ENCODE peak calls at places on chromosome 14, in six cellular contexts. N is GM06990, Y is lung, B is colonic mucosa, F is IMR-90, S is mesothelial cell of epicardium. G is an unnamed sample.

GRCh38 chr14:98945611-98946570 is 326.1 kb downstream of the BCL11B start:
- DNase-seq in Y (no peak), B (no peak), N (no peak), S (no peak), F (no peak), G (no peak)

GRCh38 chr14:85573406-85573805 is 43.5 kb downstream of the FLRT2 start:
- DNase-seq in S (no peak), F (no peak), B (no peak), Y (no peak), N (no peak), G (no peak)

GRCh38 chr14:88468396-88468795 is 82.9 kb downstream of the SPATA7 start:
- DNase-seq in B (no peak), N (no peak), S (no peak), Y (no peak), F (peak), G (no peak)

GRCh38 chr14:99318091-99318958 is 46.3 kb upstream of the BCL11B start:
- DNase-seq in Y (no peak), S (no peak), B (peak), N (no peak), F (no peak), G (peak)

GRCh38 chr14:45041641-45042040 is 42.3 kb upstream of the PRPF39 start:
- DNase-seq in N (no peak), S (no peak), B (no peak), Y (no peak), F (no peak), G (no peak)

GRCh38 chr14:61145903-61146411 is 135.2 kb downstream of the TMEM30B start:
- DNase-seq in S (no peak), F (peak), B (no peak), N (no peak), Y (peak), G (no peak)

GRCh38 chr14:63045612-63046320 is 508 bp upstream of the KCNH5 start:
- DNase-seq in N (no peak), F (peak), B (no peak), S (peak), Y (no peak), G (peak)

GRCh38 chr14:25756880-25757279 is 706.9 kb upstream of the STXBP6 start:
- DNase-seq in Y (no peak), F (no peak), S (no peak), B (no peak), N (no peak), G (no peak)

GRCh38 chr14:22124071-22124613 is 450.5 kb upstream of the OR4E1 start:
- DNase-seq in N (no peak), F (no peak), B (no peak), S (no peak), Y (no peak), G (no peak)

GRCh38 chr14:89918721-89919120 is 35.8 kb downstream of the EFCAB11 start:
- DNase-seq in B (no peak), S (no peak), N (no peak), Y (no peak), F (no peak), G (no peak)

GRCh38 chr14:93528884-93529558 is 98.3 kb downstream of the UNC79 start:
- DNase-seq in Y (no peak), N (no peak), F (no peak), S (no peak), B (no peak), G (no peak)

DNA sequence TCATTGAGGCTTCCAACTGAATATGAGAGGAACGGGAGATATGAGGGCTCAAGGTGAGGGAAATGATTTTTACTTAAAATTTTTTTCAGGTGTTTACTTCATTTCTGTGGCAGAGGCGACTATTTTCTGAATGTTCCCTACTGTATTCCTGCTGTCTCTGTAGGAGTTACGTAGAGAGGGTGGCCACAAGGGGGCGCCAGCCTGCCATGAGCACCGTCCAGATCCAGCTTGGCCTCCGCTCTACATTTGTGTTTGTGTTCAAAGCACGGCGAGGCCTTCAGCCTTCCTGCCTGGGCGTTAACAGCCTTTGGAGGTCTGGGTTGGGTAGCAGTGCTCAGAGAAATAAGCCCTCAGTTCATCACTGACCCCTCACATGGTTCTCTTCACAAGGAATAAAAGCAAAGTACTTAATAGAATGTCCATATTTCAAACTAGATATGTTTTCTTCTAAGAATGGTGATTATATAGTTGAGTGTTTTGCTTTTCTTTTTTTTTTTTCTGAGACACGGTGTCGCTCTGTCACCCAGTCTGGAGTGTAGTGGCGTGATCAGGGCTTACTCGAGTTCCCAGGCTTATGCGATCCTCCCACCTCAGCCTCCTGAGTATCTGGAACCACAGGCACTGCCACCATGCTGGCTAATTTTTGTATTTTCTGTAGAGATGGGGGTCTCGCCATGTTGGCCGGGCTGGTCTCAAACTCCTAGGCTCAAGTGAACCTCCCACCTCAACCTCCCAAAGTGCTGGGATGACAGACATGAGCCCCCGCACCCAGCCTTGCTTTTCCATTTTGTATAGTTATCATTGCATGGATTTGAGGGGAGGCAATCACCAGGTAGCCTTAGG is 22.3 kb downstream of the CKB start:
- DNase-seq in F (peak), S (peak), Y (peak), B (peak), N (no peak), G (peak)
- TF ChIP-seq CTCF in F (peak), S (peak), Y (peak), B (peak), N (peak), G (peak)

DNA sequence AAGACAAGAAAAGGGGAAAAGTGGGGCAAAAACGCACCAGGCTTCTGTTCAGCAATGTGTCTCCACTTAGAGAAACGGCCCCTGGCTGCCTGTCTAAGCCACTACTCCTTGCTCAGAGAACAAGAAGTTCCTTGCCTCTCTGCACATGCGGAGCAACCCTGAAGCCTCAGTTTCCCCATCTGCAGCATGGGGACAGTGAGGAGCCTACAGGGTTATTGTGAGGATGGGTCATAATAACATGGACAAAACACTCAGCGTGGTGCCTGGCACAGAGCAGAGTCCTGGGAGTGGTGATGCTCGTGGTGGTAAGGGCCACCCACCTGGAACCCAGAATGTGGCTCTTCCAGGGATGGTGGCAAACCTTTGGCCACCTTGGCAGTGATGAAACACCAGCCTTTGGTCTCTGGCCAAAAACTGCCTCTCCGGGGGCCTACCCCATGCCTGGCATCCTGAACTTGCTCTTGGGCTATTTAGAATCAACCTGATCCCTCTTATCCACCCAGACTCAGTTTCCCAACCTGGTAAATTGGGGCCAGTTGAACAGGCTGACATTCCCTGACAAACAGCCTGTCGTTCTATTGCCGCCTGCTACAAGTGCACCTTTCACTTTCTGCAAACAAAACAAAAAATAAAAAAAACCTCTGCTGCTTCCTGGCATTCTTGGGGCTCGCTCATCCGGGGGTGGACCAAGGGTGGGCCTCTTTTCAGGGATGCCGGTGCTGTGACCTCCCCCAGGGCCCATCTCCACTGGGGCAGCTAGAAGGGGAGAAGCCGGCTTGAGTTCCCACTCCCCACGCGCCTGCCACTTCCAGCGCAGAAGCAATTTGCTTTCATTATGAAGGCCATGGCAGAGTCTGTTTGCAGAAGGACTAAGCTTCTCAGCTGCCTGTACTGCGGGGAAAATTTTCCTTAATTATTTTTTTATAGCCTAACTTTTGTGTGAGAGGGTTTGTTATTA is 56.4 kb upstream of the DLK1 start:
- DNase-seq in F (no peak), Y (no peak), S (no peak), N (no peak), B (no peak), G (no peak)
- TF ChIP-seq CTCF in F (no peak), Y (no peak), S (no peak), N (no peak), B (no peak), G (no peak)

DNA sequence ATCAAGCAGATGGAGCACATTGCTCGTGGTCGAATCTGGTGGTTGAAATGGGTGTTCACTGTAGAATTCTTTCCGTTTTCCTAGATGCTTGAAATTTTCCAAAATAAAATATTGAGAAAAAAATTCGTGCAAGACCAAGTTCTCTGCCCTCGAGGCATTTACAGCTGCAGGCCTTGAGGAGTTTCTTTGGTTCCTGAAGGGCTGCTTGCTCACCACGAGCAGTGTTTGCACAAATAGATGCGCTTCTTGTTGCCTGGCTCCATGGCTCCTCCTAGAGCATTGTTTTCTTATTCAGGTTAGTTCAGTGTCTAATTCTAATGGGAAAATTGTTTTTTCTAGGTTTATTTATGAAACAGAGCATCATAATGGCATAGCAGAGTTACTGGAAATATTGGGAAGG is 74.5 kb upstream of the DYNC1H1 start:
- DNase-seq in N (no peak), S (no peak), Y (no peak), B (peak), F (no peak), G (no peak)
- TF ChIP-seq CTCF in N (no peak), S (no peak), Y (no peak), B (no peak), F (no peak), G (no peak)

DNA sequence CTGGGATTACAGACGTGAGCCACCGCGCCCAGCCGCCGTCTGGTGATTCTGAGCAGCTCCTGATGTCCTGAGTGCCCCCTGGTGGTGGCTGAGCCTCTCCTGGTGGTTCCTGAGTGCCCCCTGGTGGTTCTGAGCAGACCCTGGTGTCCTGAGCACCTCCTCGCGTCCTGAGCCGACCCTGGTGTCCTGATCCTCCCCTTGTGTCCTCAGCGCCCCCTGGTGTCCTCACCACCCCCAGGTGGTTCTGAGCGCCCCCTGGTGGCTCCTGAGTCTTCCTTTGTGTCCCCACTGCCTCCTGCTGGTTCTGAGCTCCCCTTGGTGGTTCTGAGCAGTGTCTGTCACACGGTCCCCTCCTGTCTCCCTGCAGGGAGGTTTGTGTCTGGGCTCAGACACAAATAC is 1304.9 kb downstream of the TMEM121 start:
- DNase-seq in B (no peak), S (no peak), N (peak), F (no peak), Y (no peak), G (peak)
- TF ChIP-seq CTCF in B (no peak), S (no peak), N (peak), F (no peak), Y (no peak), G (peak)

GRCh38 chr14:23728791-23729190 is 92.6 kb downstream of the DHRS2 start:
- DNase-seq in N (no peak), S (no peak), F (no peak), B (no peak), Y (no peak), G (no peak)

GRCh38 chr14:23727566-23728335 is 91.6 kb downstream of the DHRS2 start:
- DNase-seq in Y (no peak), B (no peak), N (no peak), S (no peak), F (peak), G (peak)

GRCh38 chr14:23725980-23726746 is 90.0 kb downstream of the DHRS2 start:
- DNase-seq in N (no peak), F (no peak), S (no peak), B (no peak), Y (no peak), G (no peak)

GRCh38 chr14:23725528-23725927 is 89.4 kb downstream of the DHRS2 start:
- DNase-seq in F (no peak), B (no peak), S (no peak), N (no peak), Y (no peak), G (no peak)

GRCh38 chr14:23729720-23730387 is 93.7 kb downstream of the DHRS2 start:
- DNase-seq in F (no peak), Y (no peak), N (no peak), B (no peak), S (no peak), G (peak)
- TF ChIP-seq CTCF in F (no peak), Y (no peak), N (no peak), B (no peak), S (no peak), G (no peak)

GRCh38 chr14:95979339-95980042 is 59.7 kb upstream of the C14orf132 start:
- DNase-seq in B (no peak), F (no peak), N (no peak), Y (no peak), S (no peak), G (no peak)
- TF ChIP-seq CTCF in B (no peak), F (no peak), N (peak), Y (no peak), S (no peak), G (no peak)

GRCh38 chr14:106844608-106845285 is 1318.4 kb downstream of the TMEM121 start:
- DNase-seq in N (peak), Y (peak), S (no peak), B (peak), F (no peak), G (peak)

GRCh38 chr14:106845286-106846087 is 1319.1 kb downstream of the TMEM121 start:
- DNase-seq in F (no peak), N (peak), B (peak), S (no peak), Y (peak), G (peak)

GRCh38 chr14:106846218-106846617 is 1319.8 kb downstream of the TMEM121 start:
- DNase-seq in B (no peak), S (no peak), F (no peak), N (no peak), Y (no peak), G (no peak)

GRCh38 chr14:106850913-106851825 is 1324.8 kb downstream of the TMEM121 start:
- DNase-seq in F (no peak), N (peak), B (no peak), Y (no peak), S (no peak), G (no peak)

GRCh38 chr14:106848330-106849121 is 1322.1 kb downstream of the TMEM121 start:
- DNase-seq in N (peak), S (no peak), Y (no peak), F (no peak), B (peak), G (peak)
- TF ChIP-seq CTCF in N (peak), S (no peak), Y (no peak), F (no peak), B (no peak), G (peak)

DNA sequence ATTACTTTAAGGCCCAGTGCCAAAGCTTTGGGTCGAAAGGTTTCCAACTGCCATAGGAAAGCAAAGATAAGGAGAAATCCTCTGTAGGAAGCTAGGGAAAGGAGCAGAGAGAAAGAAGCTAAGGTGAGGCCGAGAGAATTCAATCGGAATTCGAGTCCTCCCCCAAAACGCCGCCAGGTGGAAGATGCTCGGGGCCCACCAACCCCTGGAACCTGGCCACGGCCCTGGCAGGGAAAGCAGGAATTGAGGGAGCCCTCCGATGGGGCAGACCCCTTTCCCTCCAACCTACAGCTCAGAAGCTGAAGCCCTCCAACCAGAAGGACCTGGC is 498 bp downstream of the GMFB start:
- DNase-seq in N (no peak), B (no peak), F (no peak), S (no peak), Y (no peak), G (no peak)
- TF ChIP-seq CTCF in N (peak), B (no peak), F (no peak), S (no peak), Y (no peak), G (no peak)